ENCODE peak calls at places on chromosomes 12 and 14, in eight cellular contexts. M, P, B, E, U, W, K and A are unnamed samples.

GRCh38 chr12:110778801-110779577 is 36.3 kb upstream of the PPP1CC start:
- DNase-seq in E (no peak), M (no peak), K (no peak), W (no peak), U (no peak), P (no peak), B (no peak), A (no peak)

GRCh38 chr14:67505254-67505653 is 16.7 kb upstream of the TMEM229B start:
- DNase-seq in P (no peak), K (no peak), E (no peak), M (no peak), U (no peak), B (no peak), W (no peak), A (no peak)

GRCh38 chr14:92039073-92039719 is 663 bp downstream of the TRIP11 start:
- DNase-seq in M (peak), U (peak), P (no peak), W (peak), E (peak), K (peak), B (no peak), A (peak)

GRCh38 chr12:53492830-53493609 is 6.2 kb downstream of the MAP3K12 start:
- DNase-seq in P (peak), E (peak), U (peak), B (peak), K (peak), W (peak), M (peak), A (peak)

GRCh38 chr12:40327506-40327905 is 102.7 kb downstream of the LRRK2 start:
- DNase-seq in K (no peak), W (no peak), E (no peak), U (no peak), P (no peak), M (no peak), B (no peak), A (no peak)

GRCh38 chr12:118432812-118433540 is 56.6 kb downstream of the SUDS3 start:
- DNase-seq in E (no peak), B (no peak), K (no peak), W (peak), U (no peak), P (no peak), M (no peak), A (no peak)

GRCh38 chr12:62438098-62438692 is 28.4 kb upstream of the MON2 start:
- DNase-seq in W (peak), U (no peak), M (peak), P (peak), K (peak), E (no peak), B (peak), A (no peak)

GRCh38 chr12:58871557-58871956 is 48.7 kb downstream of the LRIG3 start:
- DNase-seq in W (no peak), U (no peak), E (no peak), B (no peak), K (no peak), P (no peak), M (no peak), A (no peak)

GRCh38 chr14:54742492-54743350 is 159.9 kb downstream of the GCH1 start:
- DNase-seq in E (no peak), P (no peak), K (no peak), M (no peak), U (no peak), W (no peak), B (no peak), A (no peak)

GRCh38 chr12:110503432-110503831 is 1.3 kb downstream of the RAD9B start:
- DNase-seq in E (no peak), M (no peak), K (no peak), B (no peak), P (no peak), U (no peak), W (no peak), A (no peak)

GRCh38 chr14:54594531-54594930 is 27.6 kb downstream of the SAMD4A start:
- DNase-seq in M (no peak), U (no peak), E (no peak), K (no peak), W (no peak), B (no peak), P (no peak), A (no peak)

GRCh38 chr12:110858848-110859247 is 12.1 kb downstream of the CCDC63 start:
- DNase-seq in U (no peak), W (no peak), B (no peak), P (no peak), M (no peak), E (no peak), K (no peak), A (no peak)

GRCh38 chr12:48629541-48629940 is 52.5 kb downstream of the KANSL2 start:
- DNase-seq in M (no peak), E (no peak), W (no peak), U (no peak), P (no peak), B (no peak), K (no peak), A (no peak)

GRCh38 chr12:4579305-4580097 is 17.5 kb downstream of the DYRK4 start:
- DNase-seq in M (no peak), B (no peak), P (peak), W (no peak), E (no peak), K (peak), U (no peak), A (no peak)
- TF ChIP-seq CTCF in M (peak), B (no peak), P (peak), W (peak), E (no peak), K (no peak), U (no peak), A (no peak)

GRCh38 chr14:103298620-103299019 is 35.4 kb upstream of the EIF5 start:
- DNase-seq in M (no peak), U (no peak), K (no peak), E (no peak), B (no peak), W (no peak), P (no peak), A (no peak)
- TF ChIP-seq CTCF in M (peak), U (no peak), K (peak), E (no peak), B (no peak), W (no peak), P (peak), A (no peak)

GRCh38 chr12:102300824-102301461 is 103.3 kb upstream of the PMCH start:
- DNase-seq in U (no peak), P (peak), M (peak), B (no peak), W (peak), E (no peak), K (peak), A (no peak)
- TF ChIP-seq CTCF in U (peak), P (peak), M (peak), B (no peak), W (peak), E (no peak), K (no peak), A (peak)

DNA sequence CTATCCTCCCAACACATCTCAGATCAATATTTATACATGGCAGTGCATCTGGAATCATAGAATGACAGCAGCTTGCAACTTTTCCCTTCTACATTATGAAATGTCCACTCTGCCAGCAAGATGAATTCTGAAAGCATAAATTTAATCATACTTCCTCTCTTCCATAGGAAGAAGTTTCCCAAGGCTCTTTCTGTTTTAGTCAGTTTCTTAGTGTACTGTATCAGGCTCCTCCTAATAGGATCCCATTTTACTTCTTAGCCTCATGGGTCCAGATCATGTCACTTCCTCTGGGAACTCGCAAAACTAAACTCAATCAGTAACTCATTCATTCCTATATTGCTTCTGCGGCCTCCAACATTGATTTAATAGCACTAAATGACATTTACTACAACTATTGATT is 4.1 kb downstream of the CLEC1A start:
- DNase-seq in B (no peak), U (no peak), W (no peak), K (no peak), E (no peak), P (no peak), M (no peak), A (no peak)
- TF ChIP-seq CTCF in B (no peak), U (no peak), W (no peak), K (no peak), E (no peak), P (no peak), M (no peak), A (no peak)

GRCh38 chr12:82625523-82625922 is 61.2 kb upstream of the TMTC2 start:
- DNase-seq in P (no peak), U (no peak), M (no peak), K (no peak), W (no peak), B (no peak), E (no peak), A (no peak)

GRCh38 chr12:82627799-82628198 is 58.9 kb upstream of the TMTC2 start:
- DNase-seq in K (peak), U (no peak), P (no peak), M (peak), B (no peak), W (peak), E (no peak), A (no peak)
- TF ChIP-seq CTCF in K (peak), U (no peak), P (peak), M (peak), B (no peak), W (peak), E (no peak), A (peak)

DNA sequence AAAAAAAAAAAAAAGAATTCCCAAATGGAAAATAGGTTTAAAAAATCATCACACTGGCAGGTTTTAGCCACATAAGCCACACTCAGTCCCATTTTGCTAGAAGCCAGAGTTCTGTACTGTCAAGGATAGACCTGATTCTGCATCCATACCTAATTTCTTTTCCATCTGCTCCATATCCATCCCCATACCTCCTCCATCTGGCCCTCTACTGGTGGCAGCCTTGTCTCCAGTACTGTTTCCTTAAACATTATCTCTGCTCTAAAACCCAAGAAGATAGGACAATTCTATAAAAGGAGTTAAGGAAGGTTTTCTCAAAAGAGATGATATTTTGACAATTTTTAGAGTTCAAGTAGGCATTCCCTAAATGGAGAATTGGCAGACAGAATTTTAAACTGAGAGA is 26.0 kb upstream of the RXYLT1 start:
- DNase-seq in M (no peak), B (no peak), W (no peak), E (no peak), P (no peak), K (no peak), U (no peak), A (no peak)
- TF ChIP-seq CTCF in M (peak), B (no peak), W (peak), E (no peak), P (peak), K (no peak), U (no peak), A (no peak)

DNA sequence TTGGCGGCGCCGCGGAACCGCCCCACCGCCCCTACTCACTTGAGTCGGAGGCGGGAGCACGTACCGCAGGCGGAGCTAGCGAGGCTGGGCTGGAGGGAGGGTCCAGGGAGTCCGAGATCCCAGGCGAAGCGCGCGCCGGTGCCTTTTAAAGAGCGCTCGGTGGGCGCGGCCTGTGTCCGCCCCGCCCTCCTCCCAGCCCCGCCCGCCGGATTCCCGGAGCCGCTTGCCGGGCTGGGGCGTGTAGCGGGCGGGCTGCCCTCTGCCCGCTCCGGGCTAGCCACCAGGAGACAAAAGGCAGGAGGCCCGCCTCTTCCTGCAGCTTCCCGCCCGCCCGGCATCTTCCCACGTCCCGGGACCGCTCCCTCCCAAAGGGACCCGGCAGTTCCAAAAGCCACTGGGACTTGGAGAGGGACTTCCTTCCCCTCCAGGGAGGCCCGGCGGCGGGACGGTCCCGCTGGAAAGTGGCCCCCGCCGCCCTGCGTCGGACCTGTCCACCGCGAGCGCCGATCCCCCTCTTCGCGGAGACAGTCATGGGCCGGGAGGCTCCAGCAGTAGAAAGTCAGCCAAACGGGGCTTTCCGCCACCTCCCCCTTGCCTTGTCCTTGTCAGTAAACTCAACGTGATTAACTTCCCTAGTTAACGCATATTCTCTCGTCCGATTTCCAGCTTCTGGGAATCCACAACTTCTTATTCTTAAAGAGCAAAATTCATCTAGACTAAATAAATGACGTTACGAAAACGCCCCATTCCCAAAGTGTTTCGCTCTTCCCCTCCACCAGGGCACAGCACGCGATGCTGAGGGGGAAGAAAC is at the start of gene CSRP2:
- DNase-seq in W (peak), K (peak), M (peak), E (peak), B (peak), U (peak), P (peak), A (peak)
- TF ChIP-seq CTCF in W (peak), K (no peak), M (peak), E (no peak), B (no peak), U (no peak), P (no peak), A (peak)

GRCh38 chr12:109432431-109432830 is 44.7 kb downstream of the KCTD10 start:
- DNase-seq in M (no peak), W (no peak), B (no peak), P (no peak), K (no peak), E (no peak), U (no peak), A (no peak)

GRCh38 chr12:109432842-109433304 is 44.2 kb downstream of the KCTD10 start:
- DNase-seq in M (peak), W (peak), B (peak), P (peak), U (peak), K (peak), E (peak), A (peak)

GRCh38 chr12:109434556-109434955 is 42.5 kb downstream of the KCTD10 start:
- DNase-seq in K (no peak), E (no peak), W (no peak), M (no peak), B (no peak), U (no peak), P (no peak), A (no peak)

GRCh38 chr12:109435428-109436180 is 41.5 kb downstream of the KCTD10 start:
- DNase-seq in U (no peak), M (no peak), K (no peak), B (no peak), W (no peak), E (no peak), P (no peak), A (no peak)

GRCh38 chr12:109433618-109434017 is 43.5 kb downstream of the KCTD10 start:
- DNase-seq in U (no peak), M (no peak), W (no peak), E (no peak), B (no peak), K (peak), P (no peak), A (no peak)
- TF ChIP-seq CTCF in U (no peak), M (peak), W (peak), E (no peak), B (no peak), K (peak), P (peak), A (peak)

DNA sequence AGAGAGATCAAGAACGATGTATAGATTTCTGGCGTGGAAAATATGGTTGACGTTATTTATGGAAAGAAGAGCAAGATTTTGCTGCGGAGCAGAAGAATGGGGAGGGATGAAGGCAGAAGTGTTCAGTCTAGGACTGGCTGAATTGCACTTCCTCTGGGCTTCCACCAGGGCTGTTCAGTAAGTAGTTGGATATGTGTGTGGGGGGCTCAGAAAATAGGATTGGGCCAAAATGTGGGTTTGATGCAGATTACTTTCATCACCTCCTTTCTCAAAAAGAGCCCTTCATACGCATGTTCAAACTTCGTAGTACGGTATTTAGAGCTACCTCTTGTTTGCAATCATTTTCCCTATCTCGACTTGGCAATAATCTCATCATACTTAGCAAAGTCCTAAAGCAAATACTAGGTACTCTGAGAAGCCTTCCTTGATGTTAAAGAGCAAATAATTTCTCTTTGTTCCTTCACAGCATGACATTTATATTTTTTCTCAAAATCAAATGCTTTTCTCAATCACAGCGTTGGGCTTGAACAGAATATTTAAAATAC is 349.4 kb downstream of the NELL2 start:
- DNase-seq in K (no peak), W (no peak), B (no peak), E (no peak), P (no peak), M (no peak), U (no peak), A (no peak)
- TF ChIP-seq CTCF in K (no peak), W (no peak), B (no peak), E (no peak), P (no peak), M (peak), U (no peak), A (peak)